ENCODE peak calls at places on chromosomes 2 and 18, in ten cellular contexts. One of them, this sample, is unnamed.

GRCh38 chr2:20410556-20411277 is 36.2 kb upstream of the RHOB start:
- DNase-seq in amniotic stem cell: no peak
- DNase-seq in GM12865: no peak
- DNase-seq in chondrocyte: no peak
- DNase-seq in kidney tubule cell: no peak
- DNase-seq in dermis blood vessel endothelial cell: no peak
- DNase-seq in CD4-positive, alpha-beta T cell: no peak
- DNase-seq in ACHN: no peak
- DNase-seq in stimulated activated CD8-positive, alpha-beta memory T cell treated with anti-CD3 and anti-CD28 coated beads, Interleukin-4, amount 100 ng/mL, for 48 hours: no peak
- DNase-seq in activated CD4-positive, CD25-positive, alpha-beta regulatory T cell treated with anti-CD3 and anti-CD28 coated beads, Interleukin-2, amount 50 U/mL, for 72 hours: peak; percentile 17
- DNase-seq in this sample: no peak

GRCh38 chr2:103232882-103233281 is 471.1 kb downstream of the TMEM182 start:
- DNase-seq in kidney tubule cell: peak; percentile 75
- DNase-seq in stimulated activated CD8-positive, alpha-beta memory T cell treated with anti-CD3 and anti-CD28 coated beads, Interleukin-4, amount 100 ng/mL, for 48 hours: no peak
- DNase-seq in activated CD4-positive, CD25-positive, alpha-beta regulatory T cell treated with anti-CD3 and anti-CD28 coated beads, Interleukin-2, amount 50 U/mL, for 72 hours: no peak
- DNase-seq in GM12865: no peak
- DNase-seq in dermis blood vessel endothelial cell: no peak
- DNase-seq in ACHN: no peak
- DNase-seq in amniotic stem cell: no peak
- DNase-seq in CD4-positive, alpha-beta T cell: no peak
- DNase-seq in chondrocyte: no peak
- DNase-seq in this sample: no peak

GRCh38 chr2:177717831-177718618 is 325.5 kb downstream of the AGPS start:
- DNase-seq in GM12865: no peak
- DNase-seq in amniotic stem cell: no peak
- DNase-seq in stimulated activated CD8-positive, alpha-beta memory T cell treated with anti-CD3 and anti-CD28 coated beads, Interleukin-4, amount 100 ng/mL, for 48 hours: no peak
- DNase-seq in ACHN: peak; percentile 28
- DNase-seq in dermis blood vessel endothelial cell: peak; percentile 43
- DNase-seq in chondrocyte: no peak
- DNase-seq in CD4-positive, alpha-beta T cell: no peak
- DNase-seq in activated CD4-positive, CD25-positive, alpha-beta regulatory T cell treated with anti-CD3 and anti-CD28 coated beads, Interleukin-2, amount 50 U/mL, for 72 hours: no peak
- DNase-seq in kidney tubule cell: no peak
- DNase-seq in this sample: no peak

GRCh38 chr2:68235090-68235489 is 17.2 kb downstream of the PPP3R1 start:
- DNase-seq in stimulated activated CD8-positive, alpha-beta memory T cell treated with anti-CD3 and anti-CD28 coated beads, Interleukin-4, amount 100 ng/mL, for 48 hours: no peak
- DNase-seq in GM12865: no peak
- DNase-seq in amniotic stem cell: no peak
- DNase-seq in CD4-positive, alpha-beta T cell: no peak
- DNase-seq in kidney tubule cell: no peak
- DNase-seq in dermis blood vessel endothelial cell: no peak
- DNase-seq in chondrocyte: no peak
- DNase-seq in ACHN: no peak
- DNase-seq in activated CD4-positive, CD25-positive, alpha-beta regulatory T cell treated with anti-CD3 and anti-CD28 coated beads, Interleukin-2, amount 50 U/mL, for 72 hours: no peak
- DNase-seq in this sample: no peak

GRCh38 chr2:68238955-68239822 is 13.1 kb downstream of the PPP3R1 start:
- DNase-seq in GM12865: no peak
- DNase-seq in kidney tubule cell: no peak
- DNase-seq in dermis blood vessel endothelial cell: peak; percentile 44
- DNase-seq in amniotic stem cell: no peak
- DNase-seq in stimulated activated CD8-positive, alpha-beta memory T cell treated with anti-CD3 and anti-CD28 coated beads, Interleukin-4, amount 100 ng/mL, for 48 hours: no peak
- DNase-seq in activated CD4-positive, CD25-positive, alpha-beta regulatory T cell treated with anti-CD3 and anti-CD28 coated beads, Interleukin-2, amount 50 U/mL, for 72 hours: no peak
- DNase-seq in CD4-positive, alpha-beta T cell: no peak
- DNase-seq in chondrocyte: no peak
- DNase-seq in ACHN: no peak
- DNase-seq in this sample: no peak

GRCh38 chr2:171902840-171903420 is 8.9 kb upstream of the SLC25A12 start:
- DNase-seq in ACHN: no peak
- DNase-seq in CD4-positive, alpha-beta T cell: no peak
- DNase-seq in activated CD4-positive, CD25-positive, alpha-beta regulatory T cell treated with anti-CD3 and anti-CD28 coated beads, Interleukin-2, amount 50 U/mL, for 72 hours: no peak
- DNase-seq in dermis blood vessel endothelial cell: no peak
- DNase-seq in stimulated activated CD8-positive, alpha-beta memory T cell treated with anti-CD3 and anti-CD28 coated beads, Interleukin-4, amount 100 ng/mL, for 48 hours: no peak
- DNase-seq in chondrocyte: no peak
- DNase-seq in amniotic stem cell: no peak
- DNase-seq in GM12865: no peak
- DNase-seq in kidney tubule cell: no peak
- DNase-seq in this sample: no peak

GRCh38 chr2:30677861-30678385 is 129.3 kb downstream of the CAPN13 start:
- DNase-seq in ACHN: no peak
- DNase-seq in CD4-positive, alpha-beta T cell: no peak
- DNase-seq in chondrocyte: no peak
- DNase-seq in amniotic stem cell: no peak
- DNase-seq in stimulated activated CD8-positive, alpha-beta memory T cell treated with anti-CD3 and anti-CD28 coated beads, Interleukin-4, amount 100 ng/mL, for 48 hours: no peak
- DNase-seq in GM12865: no peak
- DNase-seq in kidney tubule cell: no peak
- DNase-seq in dermis blood vessel endothelial cell: no peak
- DNase-seq in activated CD4-positive, CD25-positive, alpha-beta regulatory T cell treated with anti-CD3 and anti-CD28 coated beads, Interleukin-2, amount 50 U/mL, for 72 hours: no peak
- DNase-seq in this sample: no peak

GRCh38 chr2:8563814-8564474 is 117.9 kb upstream of the ID2 start:
- DNase-seq in kidney tubule cell: no peak
- DNase-seq in CD4-positive, alpha-beta T cell: no peak
- DNase-seq in chondrocyte: peak; percentile 54
- DNase-seq in amniotic stem cell: no peak
- DNase-seq in GM12865: no peak
- DNase-seq in stimulated activated CD8-positive, alpha-beta memory T cell treated with anti-CD3 and anti-CD28 coated beads, Interleukin-4, amount 100 ng/mL, for 48 hours: peak; percentile 17
- DNase-seq in activated CD4-positive, CD25-positive, alpha-beta regulatory T cell treated with anti-CD3 and anti-CD28 coated beads, Interleukin-2, amount 50 U/mL, for 72 hours: no peak
- DNase-seq in ACHN: no peak
- DNase-seq in dermis blood vessel endothelial cell: no peak
- DNase-seq in this sample: no peak

GRCh38 chr2:53708988-53709387 is 58.6 kb upstream of the CHAC2 start:
- DNase-seq in CD4-positive, alpha-beta T cell: no peak
- DNase-seq in amniotic stem cell: no peak
- DNase-seq in ACHN: no peak
- DNase-seq in activated CD4-positive, CD25-positive, alpha-beta regulatory T cell treated with anti-CD3 and anti-CD28 coated beads, Interleukin-2, amount 50 U/mL, for 72 hours: no peak
- DNase-seq in GM12865: no peak
- DNase-seq in chondrocyte: no peak
- DNase-seq in dermis blood vessel endothelial cell: no peak
- DNase-seq in stimulated activated CD8-positive, alpha-beta memory T cell treated with anti-CD3 and anti-CD28 coated beads, Interleukin-4, amount 100 ng/mL, for 48 hours: no peak
- DNase-seq in kidney tubule cell: no peak
- DNase-seq in this sample: no peak

GRCh38 chr18:48765053-48765452 is 185.7 kb downstream of the SMAD7 start:
- DNase-seq in ACHN: no peak
- DNase-seq in GM12865: no peak
- DNase-seq in chondrocyte: no peak
- DNase-seq in stimulated activated CD8-positive, alpha-beta memory T cell treated with anti-CD3 and anti-CD28 coated beads, Interleukin-4, amount 100 ng/mL, for 48 hours: no peak
- DNase-seq in activated CD4-positive, CD25-positive, alpha-beta regulatory T cell treated with anti-CD3 and anti-CD28 coated beads, Interleukin-2, amount 50 U/mL, for 72 hours: no peak
- DNase-seq in amniotic stem cell: no peak
- DNase-seq in CD4-positive, alpha-beta T cell: no peak
- DNase-seq in dermis blood vessel endothelial cell: no peak
- DNase-seq in kidney tubule cell: no peak
- DNase-seq in this sample: no peak

GRCh38 chr2:102141915-102142828 is at the start of gene IL1R1:
- DNase-seq in CD4-positive, alpha-beta T cell: no peak
- DNase-seq in chondrocyte: no peak
- DNase-seq in GM12865: no peak
- DNase-seq in ACHN: peak; percentile 73
- DNase-seq in stimulated activated CD8-positive, alpha-beta memory T cell treated with anti-CD3 and anti-CD28 coated beads, Interleukin-4, amount 100 ng/mL, for 48 hours: no peak
- DNase-seq in activated CD4-positive, CD25-positive, alpha-beta regulatory T cell treated with anti-CD3 and anti-CD28 coated beads, Interleukin-2, amount 50 U/mL, for 72 hours: peak; percentile 65
- DNase-seq in dermis blood vessel endothelial cell: peak; percentile 70
- DNase-seq in amniotic stem cell: peak; percentile 50
- DNase-seq in kidney tubule cell: peak; percentile 83
- DNase-seq in this sample: no peak

GRCh38 chr2:9975328-9975727 is 23.8 kb downstream of the GRHL1 start:
- DNase-seq in stimulated activated CD8-positive, alpha-beta memory T cell treated with anti-CD3 and anti-CD28 coated beads, Interleukin-4, amount 100 ng/mL, for 48 hours: no peak
- DNase-seq in CD4-positive, alpha-beta T cell: no peak
- DNase-seq in GM12865: no peak
- DNase-seq in activated CD4-positive, CD25-positive, alpha-beta regulatory T cell treated with anti-CD3 and anti-CD28 coated beads, Interleukin-2, amount 50 U/mL, for 72 hours: no peak
- DNase-seq in chondrocyte: no peak
- DNase-seq in dermis blood vessel endothelial cell: no peak
- DNase-seq in ACHN: no peak
- DNase-seq in kidney tubule cell: no peak
- DNase-seq in amniotic stem cell: no peak
- DNase-seq in this sample: no peak

GRCh38 chr18:80103231-80103630 is 5.8 kb upstream of the ADNP2 start:
- DNase-seq in activated CD4-positive, CD25-positive, alpha-beta regulatory T cell treated with anti-CD3 and anti-CD28 coated beads, Interleukin-2, amount 50 U/mL, for 72 hours: no peak
- DNase-seq in kidney tubule cell: peak; percentile 13
- DNase-seq in GM12865: no peak
- DNase-seq in chondrocyte: no peak
- DNase-seq in CD4-positive, alpha-beta T cell: no peak
- DNase-seq in amniotic stem cell: no peak
- DNase-seq in ACHN: no peak
- DNase-seq in dermis blood vessel endothelial cell: peak; percentile 74
- DNase-seq in stimulated activated CD8-positive, alpha-beta memory T cell treated with anti-CD3 and anti-CD28 coated beads, Interleukin-4, amount 100 ng/mL, for 48 hours: no peak
- DNase-seq in this sample: no peak

GRCh38 chr2:178152542-178152941 is 40.3 kb downstream of the RBM45 start:
- DNase-seq in chondrocyte: no peak
- DNase-seq in ACHN: no peak
- DNase-seq in dermis blood vessel endothelial cell: no peak
- DNase-seq in amniotic stem cell: no peak
- DNase-seq in GM12865: no peak
- DNase-seq in kidney tubule cell: no peak
- DNase-seq in CD4-positive, alpha-beta T cell: no peak
- DNase-seq in activated CD4-positive, CD25-positive, alpha-beta regulatory T cell treated with anti-CD3 and anti-CD28 coated beads, Interleukin-2, amount 50 U/mL, for 72 hours: no peak
- DNase-seq in stimulated activated CD8-positive, alpha-beta memory T cell treated with anti-CD3 and anti-CD28 coated beads, Interleukin-4, amount 100 ng/mL, for 48 hours: no peak
- DNase-seq in this sample: no peak

GRCh38 chr2:201448701-201449100 is 2.6 kb downstream of the TRAK2 start:
- DNase-seq in amniotic stem cell: no peak
- DNase-seq in stimulated activated CD8-positive, alpha-beta memory T cell treated with anti-CD3 and anti-CD28 coated beads, Interleukin-4, amount 100 ng/mL, for 48 hours: peak; percentile 35
- DNase-seq in chondrocyte: no peak
- DNase-seq in kidney tubule cell: no peak
- DNase-seq in dermis blood vessel endothelial cell: no peak
- DNase-seq in GM12865: no peak
- DNase-seq in CD4-positive, alpha-beta T cell: peak; percentile 50
- DNase-seq in ACHN: no peak
- DNase-seq in activated CD4-positive, CD25-positive, alpha-beta regulatory T cell treated with anti-CD3 and anti-CD28 coated beads, Interleukin-2, amount 50 U/mL, for 72 hours: no peak
- DNase-seq in this sample: no peak

GRCh38 chr2:144501118-144501517 is 18.8 kb downstream of the ZEB2 start:
- DNase-seq in GM12865: no peak
- DNase-seq in ACHN: peak; percentile 79
- DNase-seq in stimulated activated CD8-positive, alpha-beta memory T cell treated with anti-CD3 and anti-CD28 coated beads, Interleukin-4, amount 100 ng/mL, for 48 hours: no peak
- DNase-seq in CD4-positive, alpha-beta T cell: no peak
- DNase-seq in dermis blood vessel endothelial cell: no peak
- DNase-seq in kidney tubule cell: peak; percentile 54
- DNase-seq in chondrocyte: no peak
- DNase-seq in amniotic stem cell: no peak
- DNase-seq in activated CD4-positive, CD25-positive, alpha-beta regulatory T cell treated with anti-CD3 and anti-CD28 coated beads, Interleukin-2, amount 50 U/mL, for 72 hours: no peak
- DNase-seq in this sample: no peak

GRCh38 chr18:35158728-35159443 is 81.9 kb upstream of the ZNF397 start:
- DNase-seq in amniotic stem cell: no peak
- DNase-seq in chondrocyte: no peak
- DNase-seq in ACHN: no peak
- DNase-seq in CD4-positive, alpha-beta T cell: no peak
- DNase-seq in kidney tubule cell: no peak
- DNase-seq in stimulated activated CD8-positive, alpha-beta memory T cell treated with anti-CD3 and anti-CD28 coated beads, Interleukin-4, amount 100 ng/mL, for 48 hours: peak; percentile 37
- DNase-seq in activated CD4-positive, CD25-positive, alpha-beta regulatory T cell treated with anti-CD3 and anti-CD28 coated beads, Interleukin-2, amount 50 U/mL, for 72 hours: no peak
- DNase-seq in dermis blood vessel endothelial cell: no peak
- DNase-seq in GM12865: no peak
- DNase-seq in this sample: no peak

GRCh38 chr2:70696142-70696541 is 71.9 kb downstream of the ADD2 start:
- DNase-seq in dermis blood vessel endothelial cell: no peak
- DNase-seq in GM12865: no peak
- DNase-seq in amniotic stem cell: no peak
- DNase-seq in activated CD4-positive, CD25-positive, alpha-beta regulatory T cell treated with anti-CD3 and anti-CD28 coated beads, Interleukin-2, amount 50 U/mL, for 72 hours: peak; percentile 4
- DNase-seq in ACHN: no peak
- DNase-seq in chondrocyte: no peak
- DNase-seq in CD4-positive, alpha-beta T cell: no peak
- DNase-seq in kidney tubule cell: no peak
- DNase-seq in stimulated activated CD8-positive, alpha-beta memory T cell treated with anti-CD3 and anti-CD28 coated beads, Interleukin-4, amount 100 ng/mL, for 48 hours: no peak
- DNase-seq in this sample: no peak

GRCh38 chr2:36352024-36352398 is 3.6 kb upstream of the CRIM1 start:
- DNase-seq in kidney tubule cell: peak; percentile 59
- DNase-seq in GM12865: peak; percentile 50
- DNase-seq in stimulated activated CD8-positive, alpha-beta memory T cell treated with anti-CD3 and anti-CD28 coated beads, Interleukin-4, amount 100 ng/mL, for 48 hours: no peak
- DNase-seq in activated CD4-positive, CD25-positive, alpha-beta regulatory T cell treated with anti-CD3 and anti-CD28 coated beads, Interleukin-2, amount 50 U/mL, for 72 hours: no peak
- DNase-seq in dermis blood vessel endothelial cell: peak; percentile 77
- DNase-seq in CD4-positive, alpha-beta T cell: no peak
- DNase-seq in chondrocyte: no peak
- DNase-seq in amniotic stem cell: no peak
- DNase-seq in ACHN: peak; percentile 80
- DNase-seq in this sample: no peak

GRCh38 chr2:46855805-46856204 is 59.8 kb downstream of the MCFD2 start:
- DNase-seq in stimulated activated CD8-positive, alpha-beta memory T cell treated with anti-CD3 and anti-CD28 coated beads, Interleukin-4, amount 100 ng/mL, for 48 hours: no peak
- DNase-seq in amniotic stem cell: no peak
- DNase-seq in kidney tubule cell: peak; percentile 85
- DNase-seq in dermis blood vessel endothelial cell: no peak
- DNase-seq in CD4-positive, alpha-beta T cell: no peak
- DNase-seq in ACHN: no peak
- DNase-seq in activated CD4-positive, CD25-positive, alpha-beta regulatory T cell treated with anti-CD3 and anti-CD28 coated beads, Interleukin-2, amount 50 U/mL, for 72 hours: no peak
- DNase-seq in chondrocyte: no peak
- DNase-seq in GM12865: no peak
- DNase-seq in this sample: no peak

GRCh38 chr18:10020176-10020575 is 106.4 kb downstream of the VAPA start:
- DNase-seq in amniotic stem cell: no peak
- DNase-seq in kidney tubule cell: no peak
- DNase-seq in ACHN: no peak
- DNase-seq in dermis blood vessel endothelial cell: no peak
- DNase-seq in GM12865: no peak
- DNase-seq in activated CD4-positive, CD25-positive, alpha-beta regulatory T cell treated with anti-CD3 and anti-CD28 coated beads, Interleukin-2, amount 50 U/mL, for 72 hours: no peak
- DNase-seq in CD4-positive, alpha-beta T cell: no peak
- DNase-seq in chondrocyte: no peak
- DNase-seq in stimulated activated CD8-positive, alpha-beta memory T cell treated with anti-CD3 and anti-CD28 coated beads, Interleukin-4, amount 100 ng/mL, for 48 hours: no peak
- DNase-seq in this sample: no peak

GRCh38 chr2:223196331-223196730 is 144.3 kb downstream of the KCNE4 start:
- DNase-seq in kidney tubule cell: no peak
- DNase-seq in amniotic stem cell: no peak
- DNase-seq in GM12865: no peak
- DNase-seq in activated CD4-positive, CD25-positive, alpha-beta regulatory T cell treated with anti-CD3 and anti-CD28 coated beads, Interleukin-2, amount 50 U/mL, for 72 hours: no peak
- DNase-seq in chondrocyte: no peak
- DNase-seq in dermis blood vessel endothelial cell: no peak
- DNase-seq in ACHN: no peak
- DNase-seq in stimulated activated CD8-positive, alpha-beta memory T cell treated with anti-CD3 and anti-CD28 coated beads, Interleukin-4, amount 100 ng/mL, for 48 hours: no peak
- DNase-seq in CD4-positive, alpha-beta T cell: no peak
- DNase-seq in this sample: no peak

GRCh38 chr2:184555352-184555751 is 43.0 kb upstream of the ZNF804A start:
- DNase-seq in amniotic stem cell: no peak
- DNase-seq in stimulated activated CD8-positive, alpha-beta memory T cell treated with anti-CD3 and anti-CD28 coated beads, Interleukin-4, amount 100 ng/mL, for 48 hours: no peak
- DNase-seq in CD4-positive, alpha-beta T cell: no peak
- DNase-seq in dermis blood vessel endothelial cell: no peak
- DNase-seq in ACHN: no peak
- DNase-seq in activated CD4-positive, CD25-positive, alpha-beta regulatory T cell treated with anti-CD3 and anti-CD28 coated beads, Interleukin-2, amount 50 U/mL, for 72 hours: no peak
- DNase-seq in GM12865: no peak
- DNase-seq in chondrocyte: no peak
- DNase-seq in kidney tubule cell: no peak
- DNase-seq in this sample: no peak

GRCh38 chr2:16218651-16219050 is 278.3 kb downstream of the MYCN start:
- DNase-seq in ACHN: peak; percentile 18
- DNase-seq in amniotic stem cell: no peak
- DNase-seq in GM12865: peak; percentile 16
- DNase-seq in CD4-positive, alpha-beta T cell: no peak
- DNase-seq in chondrocyte: no peak
- DNase-seq in stimulated activated CD8-positive, alpha-beta memory T cell treated with anti-CD3 and anti-CD28 coated beads, Interleukin-4, amount 100 ng/mL, for 48 hours: no peak
- DNase-seq in kidney tubule cell: peak; percentile 5
- DNase-seq in dermis blood vessel endothelial cell: no peak
- DNase-seq in activated CD4-positive, CD25-positive, alpha-beta regulatory T cell treated with anti-CD3 and anti-CD28 coated beads, Interleukin-2, amount 50 U/mL, for 72 hours: no peak
- DNase-seq in this sample: no peak

GRCh38 chr18:55510809-55511208 is 77.2 kb downstream of the TCF4 start:
- DNase-seq in ACHN: peak; percentile 52
- DNase-seq in kidney tubule cell: peak; percentile 20
- DNase-seq in chondrocyte: no peak
- DNase-seq in dermis blood vessel endothelial cell: peak; percentile 99
- DNase-seq in CD4-positive, alpha-beta T cell: no peak
- DNase-seq in GM12865: no peak
- DNase-seq in activated CD4-positive, CD25-positive, alpha-beta regulatory T cell treated with anti-CD3 and anti-CD28 coated beads, Interleukin-2, amount 50 U/mL, for 72 hours: no peak
- DNase-seq in amniotic stem cell: no peak
- DNase-seq in stimulated activated CD8-positive, alpha-beta memory T cell treated with anti-CD3 and anti-CD28 coated beads, Interleukin-4, amount 100 ng/mL, for 48 hours: no peak
- DNase-seq in this sample: no peak

GRCh38 chr2:186105016-186105415 is 366.4 kb downstream of the FSIP2 start:
- DNase-seq in stimulated activated CD8-positive, alpha-beta memory T cell treated with anti-CD3 and anti-CD28 coated beads, Interleukin-4, amount 100 ng/mL, for 48 hours: no peak
- DNase-seq in chondrocyte: no peak
- DNase-seq in activated CD4-positive, CD25-positive, alpha-beta regulatory T cell treated with anti-CD3 and anti-CD28 coated beads, Interleukin-2, amount 50 U/mL, for 72 hours: no peak
- DNase-seq in dermis blood vessel endothelial cell: peak; percentile 4
- DNase-seq in kidney tubule cell: peak; percentile 46
- DNase-seq in GM12865: no peak
- DNase-seq in amniotic stem cell: no peak
- DNase-seq in CD4-positive, alpha-beta T cell: no peak
- DNase-seq in ACHN: no peak
- DNase-seq in this sample: no peak

GRCh38 chr2:65228249-65228750 is 669 bp downstream of the ACTR2 start:
- DNase-seq in activated CD4-positive, CD25-positive, alpha-beta regulatory T cell treated with anti-CD3 and anti-CD28 coated beads, Interleukin-2, amount 50 U/mL, for 72 hours: no peak
- DNase-seq in stimulated activated CD8-positive, alpha-beta memory T cell treated with anti-CD3 and anti-CD28 coated beads, Interleukin-4, amount 100 ng/mL, for 48 hours: peak; percentile 48
- DNase-seq in dermis blood vessel endothelial cell: peak; percentile 55
- DNase-seq in GM12865: peak; percentile 85
- DNase-seq in kidney tubule cell: peak; percentile 70
- DNase-seq in amniotic stem cell: no peak
- DNase-seq in ACHN: peak; percentile 66
- DNase-seq in chondrocyte: no peak
- DNase-seq in CD4-positive, alpha-beta T cell: peak; percentile 19
- DNase-seq in this sample: no peak

GRCh38 chr2:26687785-26688184 is 4.7 kb upstream of the KCNK3 start:
- DNase-seq in CD4-positive, alpha-beta T cell: no peak
- DNase-seq in dermis blood vessel endothelial cell: no peak
- DNase-seq in kidney tubule cell: no peak
- DNase-seq in activated CD4-positive, CD25-positive, alpha-beta regulatory T cell treated with anti-CD3 and anti-CD28 coated beads, Interleukin-2, amount 50 U/mL, for 72 hours: no peak
- DNase-seq in chondrocyte: no peak
- DNase-seq in GM12865: no peak
- DNase-seq in ACHN: no peak
- DNase-seq in stimulated activated CD8-positive, alpha-beta memory T cell treated with anti-CD3 and anti-CD28 coated beads, Interleukin-4, amount 100 ng/mL, for 48 hours: no peak
- DNase-seq in amniotic stem cell: no peak
- DNase-seq in this sample: no peak

This sample was measured in HS-27A.